ENCODE peak calls at places on chromosomes 1 and 21, in five cellular contexts. X, Y, W, F and A are unnamed samples.

GRCh38 chr1:23168079-23168461 is 586 bp downstream of the LUZP1 start:
- DNase-seq in X (no peak), Y (peak), W (no peak), F (no peak), A (no peak)

GRCh38 chr1:66460776-66461175 is 73.2 kb upstream of the SGIP1 start:
- DNase-seq in X (peak), Y (no peak), W (no peak), F (no peak), A (no peak)

GRCh38 chr1:62325076-62325475 is 5.8 kb upstream of the KANK4 start:
- DNase-seq in X (peak), Y (no peak), W (no peak), F (no peak), A (no peak)

GRCh38 chr1:39159224-39160036 is 45.1 kb upstream of the MACF1 start:
- DNase-seq in X (peak), Y (no peak), W (no peak), F (no peak), A (peak)

GRCh38 chr1:156368889-156369684 is at the start of gene RHBG:
- DNase-seq in X (peak), Y (peak), W (no peak), F (no peak), A (peak)

GRCh38 chr1:12757836-12758235 is 11.8 kb downstream of the CFAP107 start:
- DNase-seq in X (no peak), Y (no peak), W (no peak), F (no peak), A (no peak)

GRCh38 chr1:43477716-43478115 is 24.0 kb upstream of the HYI start:
- DNase-seq in X (no peak), Y (no peak), W (no peak), F (no peak), A (no peak)

GRCh38 chr21:31446206-31446900 is 102.3 kb upstream of the TIAM1 start:
- DNase-seq in X (no peak), Y (no peak), W (no peak), F (no peak), A (no peak)

GRCh38 chr1:159556931-159557369 is 21.1 kb upstream of the OR10J5 start:
- DNase-seq in X (no peak), Y (no peak), W (no peak), F (no peak), A (no peak)

GRCh38 chr1:32627596-32628162 is 22.7 kb downstream of the ZBTB8OS start:
- DNase-seq in X (peak), Y (peak), W (no peak), F (no peak), A (no peak)

GRCh38 chr1:48775817-48776399 is 783 bp downstream of the BEND5 start:
- DNase-seq in X (no peak), Y (no peak), W (no peak), F (peak), A (no peak)

GRCh38 chr1:51729156-51729823 is 112.4 kb downstream of the OSBPL9 start:
- DNase-seq in X (peak), Y (peak), W (peak), F (peak), A (peak)

GRCh38 chr1:67761730-67762129 is 71.5 kb downstream of the GNG12 start:
- DNase-seq in X (no peak), Y (no peak), W (no peak), F (no peak), A (no peak)

GRCh38 chr1:16618719-16619118 is 5.4 kb upstream of the NBPF1 start:
- DNase-seq in X (no peak), Y (no peak), W (no peak), F (no peak), A (peak)

GRCh38 chr1:70487910-70488665 is 77.0 kb downstream of the CTH start:
- DNase-seq in X (peak), Y (peak), W (peak), F (peak), A (no peak)

GRCh38 chr1:4018721-4019521 is 118.8 kb upstream of the C1orf174 start:
- DNase-seq in X (no peak), Y (no peak), W (no peak), F (no peak), A (no peak)

GRCh38 chr21:24375201-24375600 is 1232.1 kb downstream of the MRPL39 start:
- DNase-seq in X (no peak), Y (no peak), W (no peak), F (peak), A (no peak)

GRCh38 chr1:36735939-36736730 is 253.4 kb upstream of the CSF3R start:
- DNase-seq in X (no peak), Y (no peak), W (no peak), F (peak), A (no peak)

GRCh38 chr1:110783292-110783918 is 89.5 kb upstream of the CD53 start:
- DNase-seq in X (peak), Y (peak), W (peak), F (peak), A (no peak)

GRCh38 chr21:45829566-45830147 is 151.9 kb upstream of the COL6A1 start:
- DNase-seq in X (no peak), Y (no peak), W (no peak), F (no peak), A (peak)

GRCh38 chr1:179169616-179170467 is 59.6 kb downstream of the ABL2 start:
- DNase-seq in X (peak), Y (no peak), W (peak), F (no peak), A (no peak)

GRCh38 chr1:64000021-64000420 is 203.4 kb upstream of the UBE2U start:
- DNase-seq in X (peak), Y (no peak), W (no peak), F (no peak), A (no peak)

GRCh38 chr1:154972517-154973343 is 1.8 kb upstream of the CKS1B start:
- DNase-seq in X (peak), Y (no peak), W (no peak), F (no peak), A (peak)

GRCh38 chr1:9866836-9867235 is 43.1 kb upstream of the CLSTN1 start:
- DNase-seq in X (no peak), Y (no peak), W (no peak), F (no peak), A (no peak)

GRCh38 chr1:119655160-119655559 is 7.1 kb upstream of the ZNF697 start:
- DNase-seq in X (peak), Y (no peak), W (no peak), F (no peak), A (no peak)

GRCh38 chr1:111739984-111740765 is 980 bp upstream of the INKA2 start:
- DNase-seq in X (peak), Y (peak), W (no peak), F (no peak), A (no peak)

GRCh38 chr1:226603030-226603960 is 54.7 kb downstream of the STUM start:
- DNase-seq in X (peak), Y (no peak), W (peak), F (no peak), A (peak)